ENCODE peak calls at places on chromosomes 11 and 22, in eight cellular contexts. One of them, this sample, is unnamed.

GRCh38 chr11:11915625-11916024 is 73.9 kb downstream of the USP47 start:
- DNase-seq in esophagus squamous epithelium: no peak
- DNase-seq in A549: no peak
- DNase-seq in thoracic aorta: no peak
- DNase-seq in foreskin fibroblast: no peak
- DNase-seq in dorsolateral prefrontal cortex: no peak
- DNase-seq in CD8-positive, alpha-beta T cell: no peak
- DNase-seq in fibroblast of mammary gland: no peak
- DNase-seq in this sample: no peak

GRCh38 chr11:3926458-3927095 is 71.1 kb downstream of the STIM1 start:
- DNase-seq in fibroblast of mammary gland: no peak
- DNase-seq in A549: no peak
- DNase-seq in CD8-positive, alpha-beta T cell: no peak
- DNase-seq in esophagus squamous epithelium: no peak
- DNase-seq in thoracic aorta: no peak
- DNase-seq in dorsolateral prefrontal cortex: no peak
- DNase-seq in foreskin fibroblast: peak; percentile 38
- DNase-seq in this sample: no peak

GRCh38 chr11:75349540-75350116 is 1.8 kb downstream of the ARRB1 start:
- DNase-seq in thoracic aorta: no peak
- DNase-seq in foreskin fibroblast: no peak
- DNase-seq in fibroblast of mammary gland: no peak
- DNase-seq in dorsolateral prefrontal cortex: no peak
- DNase-seq in esophagus squamous epithelium: no peak
- DNase-seq in A549: no peak
- DNase-seq in CD8-positive, alpha-beta T cell: no peak
- DNase-seq in this sample: no peak

GRCh38 chr11:113401718-113402117 is 14.1 kb downstream of the ANKK1 start:
- DNase-seq in fibroblast of mammary gland: peak; percentile 6
- DNase-seq in CD8-positive, alpha-beta T cell: no peak
- DNase-seq in dorsolateral prefrontal cortex: peak; percentile 58
- DNase-seq in A549: peak; percentile 12
- DNase-seq in foreskin fibroblast: peak; percentile 47
- DNase-seq in thoracic aorta: no peak
- DNase-seq in esophagus squamous epithelium: no peak
- DNase-seq in this sample: no peak

GRCh38 chr22:40487663-40488249 is 117.4 kb downstream of the SGSM3 start:
- DNase-seq in thoracic aorta: no peak
- DNase-seq in foreskin fibroblast: peak; percentile 51
- DNase-seq in dorsolateral prefrontal cortex: no peak
- DNase-seq in A549: peak; percentile 28
- DNase-seq in CD8-positive, alpha-beta T cell: no peak
- DNase-seq in esophagus squamous epithelium: no peak
- DNase-seq in fibroblast of mammary gland: peak; percentile 45
- DNase-seq in this sample: no peak

GRCh38 chr11:34243620-34244493 is 114.0 kb downstream of the ABTB2 start:
- DNase-seq in A549: peak; percentile 94
- DNase-seq in fibroblast of mammary gland: peak; percentile 51
- DNase-seq in esophagus squamous epithelium: no peak
- DNase-seq in thoracic aorta: no peak
- DNase-seq in foreskin fibroblast: peak; percentile 43
- DNase-seq in dorsolateral prefrontal cortex: no peak
- DNase-seq in CD8-positive, alpha-beta T cell: no peak
- DNase-seq in this sample: no peak

GRCh38 chr11:66686100-66686785 is 8.6 kb upstream of the RBM4B start:
- DNase-seq in A549: no peak
- DNase-seq in thoracic aorta: no peak
- DNase-seq in dorsolateral prefrontal cortex: peak; percentile 35
- DNase-seq in esophagus squamous epithelium: no peak
- DNase-seq in fibroblast of mammary gland: no peak
- DNase-seq in CD8-positive, alpha-beta T cell: no peak
- DNase-seq in foreskin fibroblast: peak; percentile 41
- DNase-seq in this sample: no peak

GRCh38 chr22:38129021-38129420 is 18.5 kb upstream of the BAIAP2L2 start:
- DNase-seq in esophagus squamous epithelium: no peak
- DNase-seq in thoracic aorta: no peak
- DNase-seq in CD8-positive, alpha-beta T cell: no peak
- DNase-seq in dorsolateral prefrontal cortex: no peak
- DNase-seq in foreskin fibroblast: no peak
- DNase-seq in fibroblast of mammary gland: no peak
- DNase-seq in A549: no peak
- DNase-seq in this sample: no peak

GRCh38 chr22:38924197-38924952 is 33.0 kb upstream of the APOBEC3A start:
- DNase-seq in foreskin fibroblast: peak; percentile 95
- DNase-seq in dorsolateral prefrontal cortex: no peak
- DNase-seq in esophagus squamous epithelium: no peak
- DNase-seq in A549: peak; percentile 26
- DNase-seq in CD8-positive, alpha-beta T cell: no peak
- DNase-seq in thoracic aorta: peak; percentile 50
- DNase-seq in fibroblast of mammary gland: peak; percentile 79
- DNase-seq in this sample: peak; percentile 59

GRCh38 chr22:22404598-22405284 is 103.8 kb downstream of the ZNF280B start:
- DNase-seq in esophagus squamous epithelium: no peak
- DNase-seq in fibroblast of mammary gland: no peak
- DNase-seq in CD8-positive, alpha-beta T cell: no peak
- DNase-seq in dorsolateral prefrontal cortex: no peak
- DNase-seq in foreskin fibroblast: no peak
- DNase-seq in thoracic aorta: no peak
- DNase-seq in A549: no peak
- DNase-seq in this sample: no peak

GRCh38 chr11:7665473-7666291 is 7.6 kb downstream of the CYB5R2 start:
- DNase-seq in A549: peak; percentile 92
- DNase-seq in esophagus squamous epithelium: peak; percentile 23
- DNase-seq in thoracic aorta: peak; percentile 19
- DNase-seq in CD8-positive, alpha-beta T cell: peak; percentile 62
- DNase-seq in dorsolateral prefrontal cortex: peak; percentile 77
- DNase-seq in fibroblast of mammary gland: peak; percentile 73
- DNase-seq in foreskin fibroblast: peak; percentile 79
- DNase-seq in this sample: no peak

GRCh38 chr11:22539851-22540376 is 85.7 kb downstream of the FANCF start:
- DNase-seq in CD8-positive, alpha-beta T cell: no peak
- DNase-seq in esophagus squamous epithelium: no peak
- DNase-seq in foreskin fibroblast: no peak
- DNase-seq in fibroblast of mammary gland: peak; percentile 35
- DNase-seq in thoracic aorta: no peak
- DNase-seq in A549: no peak
- DNase-seq in dorsolateral prefrontal cortex: no peak
- DNase-seq in this sample: no peak

GRCh38 chr11:15053201-15053685 is 20.1 kb upstream of the CALCB start:
- DNase-seq in A549: no peak
- DNase-seq in thoracic aorta: no peak
- DNase-seq in fibroblast of mammary gland: peak; percentile 33
- DNase-seq in esophagus squamous epithelium: no peak
- DNase-seq in CD8-positive, alpha-beta T cell: no peak
- DNase-seq in dorsolateral prefrontal cortex: no peak
- DNase-seq in foreskin fibroblast: peak; percentile 48
- DNase-seq in this sample: no peak

GRCh38 chr11:86245369-86246292 is 1.1 kb downstream of the EED start:
- DNase-seq in thoracic aorta: no peak
- DNase-seq in dorsolateral prefrontal cortex: no peak
- DNase-seq in A549: peak; percentile 14
- DNase-seq in foreskin fibroblast: peak; percentile 34
- DNase-seq in CD8-positive, alpha-beta T cell: no peak
- DNase-seq in esophagus squamous epithelium: no peak
- DNase-seq in fibroblast of mammary gland: peak; percentile 23
- DNase-seq in this sample: no peak

GRCh38 chr22:47597041-47597440 is 834.6 kb downstream of the TBC1D22A start:
- DNase-seq in esophagus squamous epithelium: no peak
- DNase-seq in thoracic aorta: no peak
- DNase-seq in fibroblast of mammary gland: no peak
- DNase-seq in foreskin fibroblast: no peak
- DNase-seq in dorsolateral prefrontal cortex: no peak
- DNase-seq in A549: no peak
- DNase-seq in CD8-positive, alpha-beta T cell: no peak
- DNase-seq in this sample: no peak

GRCh38 chr11:924406-925157 is 1.1 kb upstream of the AP2A2 start:
- DNase-seq in thoracic aorta: no peak
- DNase-seq in dorsolateral prefrontal cortex: no peak
- DNase-seq in foreskin fibroblast: no peak
- DNase-seq in CD8-positive, alpha-beta T cell: no peak
- DNase-seq in A549: no peak
- DNase-seq in esophagus squamous epithelium: no peak
- DNase-seq in fibroblast of mammary gland: no peak
- DNase-seq in this sample: no peak

GRCh38 chr11:2929880-2930704 is 872 bp upstream of the PHLDA2 start:
- DNase-seq in fibroblast of mammary gland: peak; percentile 62
- DNase-seq in dorsolateral prefrontal cortex: peak; percentile 37
- DNase-seq in CD8-positive, alpha-beta T cell: no peak
- DNase-seq in thoracic aorta: no peak
- DNase-seq in A549: peak; percentile 65
- DNase-seq in foreskin fibroblast: peak; percentile 82
- DNase-seq in esophagus squamous epithelium: no peak
- DNase-seq in this sample: no peak

GRCh38 chr22:22755778-22756100 is 111.3 kb downstream of the GGTLC2 start:
- DNase-seq in fibroblast of mammary gland: no peak
- DNase-seq in foreskin fibroblast: no peak
- DNase-seq in esophagus squamous epithelium: no peak
- DNase-seq in A549: no peak
- DNase-seq in thoracic aorta: no peak
- DNase-seq in dorsolateral prefrontal cortex: no peak
- DNase-seq in CD8-positive, alpha-beta T cell: no peak
- DNase-seq in this sample: no peak

GRCh38 chr11:6596237-6596877 is 7.1 kb downstream of the RRP8 start:
- DNase-seq in foreskin fibroblast: no peak
- DNase-seq in dorsolateral prefrontal cortex: no peak
- DNase-seq in esophagus squamous epithelium: no peak
- DNase-seq in thoracic aorta: no peak
- DNase-seq in fibroblast of mammary gland: no peak
- DNase-seq in A549: no peak
- DNase-seq in CD8-positive, alpha-beta T cell: no peak
- DNase-seq in this sample: no peak
- TF ChIP-seq CTCF in foreskin fibroblast: no peak
- TF ChIP-seq CTCF in dorsolateral prefrontal cortex: no peak
- TF ChIP-seq CTCF in esophagus squamous epithelium: no peak
- TF ChIP-seq CTCF in thoracic aorta: no peak
- TF ChIP-seq CTCF in fibroblast of mammary gland: no peak
- TF ChIP-seq CTCF in A549: no peak
- TF ChIP-seq CTCF in CD8-positive, alpha-beta T cell: no peak
- TF ChIP-seq CTCF in this sample: no peak

DNA sequence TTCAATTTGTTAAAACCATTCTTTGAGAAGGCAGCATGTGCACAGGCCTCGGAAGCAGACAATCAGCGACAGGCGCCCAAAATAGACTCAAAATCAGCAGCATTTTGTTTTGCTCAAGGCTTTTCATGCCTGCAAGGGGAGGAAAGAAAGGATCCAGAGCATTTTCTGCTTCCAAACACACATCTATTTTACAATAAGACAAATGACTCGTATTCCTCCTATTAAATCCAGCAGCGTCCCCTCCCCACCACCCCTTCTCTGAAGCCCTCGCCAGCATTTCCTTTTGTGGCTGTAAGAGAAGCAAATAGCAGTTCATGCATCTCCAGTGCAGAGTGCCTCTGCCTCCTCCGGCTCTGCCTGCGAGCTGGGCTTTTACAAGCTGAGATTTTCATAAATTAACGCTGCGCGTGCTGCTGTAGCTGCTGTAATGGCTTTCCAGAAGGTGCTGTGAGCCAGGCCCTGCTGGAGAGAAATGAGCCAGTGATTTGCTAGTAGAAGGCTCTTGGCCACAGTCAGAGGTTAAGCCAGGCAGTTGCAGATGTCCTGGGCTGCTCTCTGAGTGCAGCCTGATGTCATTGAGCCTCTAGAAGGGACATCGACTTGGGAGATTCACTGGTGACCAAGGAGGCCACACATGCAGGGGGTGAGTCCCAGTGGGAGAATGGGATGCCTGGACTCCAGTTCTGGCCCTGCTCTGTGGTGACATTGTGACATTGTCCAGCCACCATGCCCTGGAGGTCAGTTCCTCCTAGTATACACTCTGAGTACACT is 134.6 kb upstream of the NAV2 start:
- DNase-seq in fibroblast of mammary gland: peak; percentile 64
- DNase-seq in CD8-positive, alpha-beta T cell: no peak
- DNase-seq in thoracic aorta: peak; percentile 59
- DNase-seq in dorsolateral prefrontal cortex: peak; percentile 64
- DNase-seq in foreskin fibroblast: peak; percentile 77
- DNase-seq in esophagus squamous epithelium: no peak
- DNase-seq in A549: no peak
- DNase-seq in this sample: no peak
- H3K4me3 ChIP-seq in fibroblast of mammary gland: no peak overlapping the region
- H3K4me3 ChIP-seq in CD8-positive, alpha-beta T cell: no peak overlapping the region
- H3K4me3 ChIP-seq in thoracic aorta: peak overlapping the region; percentile 19
- H3K4me3 ChIP-seq in dorsolateral prefrontal cortex: no peak overlapping the region
- H3K4me3 ChIP-seq in foreskin fibroblast: no peak overlapping the region
- H3K4me3 ChIP-seq in esophagus squamous epithelium: no peak overlapping the region
- H3K4me3 ChIP-seq in A549: no peak overlapping the region
- H3K4me3 ChIP-seq in this sample: peak overlapping the region; percentile 4

DNA sequence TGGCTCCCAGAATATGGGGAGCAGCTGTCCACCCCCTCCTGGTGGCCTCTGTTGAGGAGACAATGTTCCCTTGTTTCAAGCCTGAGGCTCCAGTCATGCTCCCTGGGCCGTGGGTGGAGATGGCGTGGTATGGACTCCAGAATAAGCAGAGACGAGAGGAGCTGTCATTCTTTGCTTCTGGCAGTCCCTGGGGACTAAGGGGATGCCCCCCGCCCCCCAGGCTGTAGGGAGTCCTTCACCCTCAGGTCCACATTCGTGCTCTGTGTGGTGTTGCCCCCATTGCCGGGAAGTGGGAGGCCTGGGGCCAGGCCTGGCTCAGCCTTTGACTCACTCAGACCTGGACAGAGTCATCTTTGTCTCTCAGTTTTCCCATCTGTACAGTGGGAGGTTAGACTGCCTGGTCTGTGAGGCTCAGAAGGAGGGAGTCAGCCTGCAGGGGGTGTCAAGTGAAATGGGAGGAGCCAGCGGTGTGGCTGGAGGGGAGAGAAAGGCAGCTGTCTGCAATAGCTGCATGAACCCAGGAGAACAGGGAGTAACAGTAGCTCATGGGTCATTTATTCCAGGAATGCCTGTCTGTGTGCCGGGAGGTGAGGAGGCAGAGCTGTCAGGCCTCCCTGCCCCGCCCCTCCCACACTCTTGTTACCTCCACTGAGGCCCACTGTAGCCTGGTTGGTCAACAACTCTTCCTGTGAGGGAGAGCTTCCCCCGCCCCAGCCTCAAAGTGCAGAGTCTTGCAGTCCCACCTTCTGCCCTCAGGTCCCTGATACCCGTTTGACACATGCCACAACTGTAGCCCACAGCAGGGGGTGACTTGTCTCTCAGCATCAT is 6.3 kb downstream of the ARHGEF17 start:
- DNase-seq in thoracic aorta: no peak
- DNase-seq in foreskin fibroblast: peak; percentile 60
- DNase-seq in CD8-positive, alpha-beta T cell: no peak
- DNase-seq in esophagus squamous epithelium: no peak
- DNase-seq in A549: no peak
- DNase-seq in dorsolateral prefrontal cortex: peak; percentile 79
- DNase-seq in fibroblast of mammary gland: peak; percentile 43
- DNase-seq in this sample: no peak
- TF ChIP-seq CTCF in thoracic aorta: no peak
- TF ChIP-seq CTCF in foreskin fibroblast: no peak
- TF ChIP-seq CTCF in CD8-positive, alpha-beta T cell: no peak
- TF ChIP-seq CTCF in esophagus squamous epithelium: no peak
- TF ChIP-seq CTCF in A549: no peak
- TF ChIP-seq CTCF in dorsolateral prefrontal cortex: no peak
- TF ChIP-seq CTCF in fibroblast of mammary gland: no peak
- TF ChIP-seq CTCF in this sample: peak; percentile 8

DNA sequence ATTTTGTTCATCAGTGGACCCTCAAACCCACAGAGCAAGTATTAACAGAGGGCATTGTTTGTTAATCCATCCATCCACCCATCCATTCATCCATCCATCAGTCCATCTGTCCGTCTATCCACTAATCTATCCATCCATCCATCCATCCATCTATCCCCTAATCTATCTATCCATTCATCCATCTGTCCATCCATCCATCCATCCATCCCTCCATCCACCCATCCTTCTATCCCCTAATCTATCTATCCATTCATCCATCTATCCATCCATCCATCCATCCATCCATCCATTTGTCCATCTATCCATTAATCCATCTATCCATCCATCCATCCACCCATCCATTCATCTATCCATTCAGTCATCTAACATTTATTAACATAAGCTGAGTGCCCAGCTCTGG is 307.3 kb downstream of the MIAT start:
- DNase-seq in CD8-positive, alpha-beta T cell: no peak
- DNase-seq in thoracic aorta: no peak
- DNase-seq in foreskin fibroblast: no peak
- DNase-seq in A549: no peak
- DNase-seq in esophagus squamous epithelium: no peak
- DNase-seq in fibroblast of mammary gland: no peak
- DNase-seq in dorsolateral prefrontal cortex: no peak
- DNase-seq in this sample: no peak
- H3K4me3 ChIP-seq in CD8-positive, alpha-beta T cell: no peak overlapping the region
- H3K4me3 ChIP-seq in thoracic aorta: no peak overlapping the region
- H3K4me3 ChIP-seq in foreskin fibroblast: no peak overlapping the region
- H3K4me3 ChIP-seq in A549: no peak overlapping the region
- H3K4me3 ChIP-seq in esophagus squamous epithelium: no peak overlapping the region
- H3K4me3 ChIP-seq in fibroblast of mammary gland: no peak overlapping the region
- H3K4me3 ChIP-seq in dorsolateral prefrontal cortex: no peak overlapping the region
- H3K4me3 ChIP-seq in this sample: no peak overlapping the region